ENCODE peak calls at places on chromosomes 16 and 17, in four cellular contexts. B is CD8-positive, alpha-beta memory T cell; A is heart right ventricle; T is esophagus squamous epithelium. O is an unnamed sample.

GRCh38 chr16:759110-759910 is 1.2 kb upstream of the MSLN start:
- DNase-seq in A (no peak), T (no peak), B (no peak), O (no peak)

GRCh38 chr17:38868095-38868967 is 1.5 kb upstream of the LASP1 start:
- DNase-seq in A (peak; percentile 67), B (no peak), T (no peak), O (peak; percentile 87)

GRCh38 chr16:1656808-1657617 is 21.1 kb upstream of the JPT2 start:
- DNase-seq in T (no peak), B (no peak), A (peak; percentile 66), O (no peak)

GRCh38 chr17:47239663-47240374 is 13.8 kb upstream of the ITGB3 start:
- DNase-seq in T (no peak), A (peak; percentile 52), B (no peak), O (peak; percentile 96)

GRCh38 chr17:43665038-43665386 is 3.3 kb upstream of the MEOX1 start:
- DNase-seq in T (no peak), A (peak; percentile 48), B (no peak), O (no peak)

GRCh38 chr17:3870871-3871306 is 22.0 kb downstream of the CAMKK1 start:
- DNase-seq in T (no peak), A (no peak), B (peak; percentile 21), O (peak; percentile 74)

GRCh38 chr17:16938496-16939270 is 33.2 kb downstream of the TNFRSF13B start:
- DNase-seq in A (no peak), T (no peak), B (no peak), O (no peak)

GRCh38 chr16:69270395-69270794 is 40.8 kb upstream of the VPS4A start:
- DNase-seq in T (no peak), A (no peak), B (no peak), O (no peak)

GRCh38 chr16:73732681-73733080 is 563.9 kb upstream of the PSMD7 start:
- DNase-seq in A (no peak), T (no peak), B (no peak), O (no peak)

GRCh38 chr16:13909872-13910303 is 10.1 kb upstream of the ERCC4 start:
- DNase-seq in A (peak; percentile 27), B (no peak), T (no peak), O (peak; percentile 75)

GRCh38 chr16:85522842-85523601 is 90.1 kb upstream of the GSE1 start:
- DNase-seq in B (no peak), T (no peak), A (peak; percentile 68), O (no peak)
- H3K4me1 ChIP-seq in B (peaks cover 6% of the 10 kb centered on the region), T (peaks cover 32% of the 10 kb centered on the region), A (peaks cover 39% of the 10 kb centered on the region), O (no peaks in the 10 kb centered on the region)

DNA sequence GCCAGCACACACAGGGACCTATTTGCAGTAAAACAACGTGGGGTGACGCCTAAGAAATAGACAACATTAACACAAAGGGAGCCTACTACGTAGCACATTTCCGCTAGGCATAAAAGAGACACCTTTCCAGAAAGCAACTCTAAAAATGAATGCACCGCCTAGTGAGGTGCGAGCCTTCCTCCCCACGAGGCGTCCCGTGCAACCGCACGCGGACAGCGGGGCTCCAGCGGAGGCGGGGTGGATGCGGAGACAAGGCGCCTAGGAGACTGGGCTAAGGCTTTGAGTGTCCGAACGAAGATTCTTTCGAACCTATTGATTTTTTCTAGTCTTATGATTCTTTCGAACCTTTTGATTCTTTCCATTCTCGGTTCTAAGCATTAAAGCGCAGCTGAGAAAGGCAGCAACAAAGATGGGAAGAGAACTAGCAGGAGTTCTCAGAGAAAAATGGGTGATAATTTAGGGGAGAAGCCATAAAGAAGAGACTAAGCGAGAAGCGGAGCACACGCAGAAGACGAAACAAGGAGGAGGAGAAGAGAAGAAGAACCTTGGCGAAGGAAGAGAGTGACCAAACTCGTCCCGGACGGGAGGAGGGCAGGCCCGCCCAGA is 433 bp upstream of the CPD start:
- DNase-seq in A (peak; percentile 39), B (peak; percentile 47), T (no peak), O (no peak)
- H3K27ac ChIP-seq in A (peak overlapping the region; percentile 87), B (peak overlapping the region; percentile 90), T (peak overlapping the region; percentile 86), O (peak overlapping the region; percentile 90)

DNA sequence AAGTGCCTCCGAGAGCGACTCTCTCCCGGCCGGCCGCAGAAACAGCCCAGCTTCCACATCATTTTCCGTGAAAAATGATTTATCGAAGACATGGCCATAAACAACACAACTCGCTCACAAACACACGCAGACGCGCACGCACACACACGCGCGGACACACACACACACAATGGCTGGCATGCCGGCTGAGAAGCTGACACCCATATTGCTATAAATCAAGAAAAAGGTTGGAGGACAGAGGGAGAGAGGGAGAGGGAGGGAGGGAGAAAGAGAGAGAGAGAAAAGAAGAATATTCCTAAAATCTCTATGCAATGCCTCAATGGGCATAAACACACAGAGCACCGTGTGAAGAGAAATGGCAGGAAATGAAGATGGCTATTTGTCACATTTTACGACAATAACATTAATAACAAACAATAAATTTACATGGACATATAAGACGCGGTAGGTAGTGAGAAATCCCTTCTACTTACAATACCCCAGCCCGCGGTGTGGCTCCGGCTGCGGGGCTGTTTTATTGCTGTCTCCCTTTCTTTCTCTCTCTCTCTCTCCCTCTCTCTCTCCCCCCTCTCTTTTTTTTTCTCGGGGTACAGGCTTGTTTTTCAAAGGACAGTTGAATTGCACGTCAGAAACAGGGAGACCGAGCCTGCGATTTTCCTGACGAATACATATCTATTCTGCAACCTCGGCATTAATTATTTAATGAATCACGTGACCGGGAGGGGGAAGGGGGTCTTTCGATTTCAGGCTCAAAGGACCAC is 9.5 kb downstream of the HOXB4 start:
- DNase-seq in T (no peak), B (no peak), A (no peak), O (no peak)
- H3K27me3 ChIP-seq in T (no peaks in the 10 kb centered on the region), B (no peaks in the 10 kb centered on the region), A (peaks cover 37% of the 10 kb centered on the region), O (no peaks in the 10 kb centered on the region)

GRCh38 chr16:66524601-66525164 is 25.2 kb downstream of the TK2 start:
- DNase-seq in T (no peak), B (no peak), A (no peak), O (no peak)

GRCh38 chr16:66525396-66526180 is 24.3 kb downstream of the TK2 start:
- DNase-seq in T (no peak), B (no peak), A (no peak), O (no peak)

GRCh38 chr16:66522816-66523590 is 26.9 kb downstream of the TK2 start:
- DNase-seq in T (no peak), A (no peak), B (no peak), O (no peak)

GRCh38 chr16:66521951-66522771 is 27.8 kb downstream of the TK2 start:
- DNase-seq in B (peak; percentile 68), T (no peak), A (no peak), O (peak; percentile 65)

GRCh38 chr16:66523861-66524354 is 26.0 kb downstream of the TK2 start:
- DNase-seq in A (no peak), B (no peak), T (no peak), O (no peak)
- H3K4me1 ChIP-seq in A (peaks cover 67% of the 10 kb centered on the region), B (peaks cover 70% of the 10 kb centered on the region), T (peaks cover 53% of the 10 kb centered on the region), O (peaks cover 49% of the 10 kb centered on the region)

GRCh38 chr17:21285164-21286065 is 904 bp downstream of the MAP2K3 start:
- DNase-seq in T (no peak), B (no peak), A (no peak), O (no peak)
- H3K27ac ChIP-seq in T (peak overlapping the region; percentile 99), B (peak overlapping the region; percentile 81), A (peak overlapping the region; percentile 96), O (peak overlapping the region; percentile 97)

GRCh38 chr17:81870155-81870977 is 771 bp downstream of the ARHGDIA start:
- DNase-seq in A (peak; percentile 45), T (no peak), B (peak; percentile 28), O (no peak)
- H3K27me3 ChIP-seq in A (no peaks in the 10 kb centered on the region), T (no peaks in the 10 kb centered on the region), B (no peaks in the 10 kb centered on the region), O (no peaks in the 10 kb centered on the region)

O was measured in right atrium auricular region.